ENCODE peak calls at places on chromosomes 2 and 18, in seven cellular contexts. One of them, this sample, is unnamed.

GRCh38 chr2:134146161-134146560 is 107.7 kb upstream of the MGAT5 start:
- DNase-seq in EH: no peak
- DNase-seq in GM04504: no peak
- DNase-seq in stimulated activated CD8-positive, alpha-beta memory T cell treated with anti-CD3 and anti-CD28 coated beads, Interleukin-4, amount 100 ng/mL, for 1 hour: no peak
- DNase-seq in NK-92 treated with Interleukin-12 subunit alpha and Interleukin-12 subunit beta, amount 100 ng/mL, for 24 hours: no peak
- DNase-seq in GM12865: no peak
- DNase-seq in cardiac muscle cell: no peak
- DNase-seq in this sample: no peak

GRCh38 chr18:27110319-27110718 is 74.8 kb downstream of the CHST9 start:
- DNase-seq in EH: no peak
- DNase-seq in GM04504: no peak
- DNase-seq in stimulated activated CD8-positive, alpha-beta memory T cell treated with anti-CD3 and anti-CD28 coated beads, Interleukin-4, amount 100 ng/mL, for 1 hour: no peak
- DNase-seq in NK-92 treated with Interleukin-12 subunit alpha and Interleukin-12 subunit beta, amount 100 ng/mL, for 24 hours: no peak
- DNase-seq in GM12865: no peak
- DNase-seq in cardiac muscle cell: no peak
- DNase-seq in this sample: no peak

GRCh38 chr18:47436871-47437270 is 185.4 kb upstream of the SKOR2 start:
- DNase-seq in EH: peak
- DNase-seq in GM04504: no peak
- DNase-seq in stimulated activated CD8-positive, alpha-beta memory T cell treated with anti-CD3 and anti-CD28 coated beads, Interleukin-4, amount 100 ng/mL, for 1 hour: no peak
- DNase-seq in NK-92 treated with Interleukin-12 subunit alpha and Interleukin-12 subunit beta, amount 100 ng/mL, for 24 hours: no peak
- DNase-seq in GM12865: no peak
- DNase-seq in cardiac muscle cell: no peak
- DNase-seq in this sample: no peak

GRCh38 chr2:215830313-215830712 is 183.0 kb downstream of the MREG start:
- DNase-seq in EH: peak
- DNase-seq in GM04504: peak
- DNase-seq in stimulated activated CD8-positive, alpha-beta memory T cell treated with anti-CD3 and anti-CD28 coated beads, Interleukin-4, amount 100 ng/mL, for 1 hour: no peak
- DNase-seq in NK-92 treated with Interleukin-12 subunit alpha and Interleukin-12 subunit beta, amount 100 ng/mL, for 24 hours: no peak
- DNase-seq in GM12865: no peak
- DNase-seq in cardiac muscle cell: no peak
- DNase-seq in this sample: no peak

GRCh38 chr2:239955086-239955988 is 69.8 kb downstream of the NDUFA10 start:
- DNase-seq in EH: no peak
- DNase-seq in GM04504: no peak
- DNase-seq in stimulated activated CD8-positive, alpha-beta memory T cell treated with anti-CD3 and anti-CD28 coated beads, Interleukin-4, amount 100 ng/mL, for 1 hour: no peak
- DNase-seq in NK-92 treated with Interleukin-12 subunit alpha and Interleukin-12 subunit beta, amount 100 ng/mL, for 24 hours: no peak
- DNase-seq in GM12865: no peak
- DNase-seq in cardiac muscle cell: no peak
- DNase-seq in this sample: no peak

GRCh38 chr18:35289293-35290069 is 548 bp downstream of the ZSCAN30 start:
- DNase-seq in EH: peak
- DNase-seq in GM04504: no peak
- DNase-seq in stimulated activated CD8-positive, alpha-beta memory T cell treated with anti-CD3 and anti-CD28 coated beads, Interleukin-4, amount 100 ng/mL, for 1 hour: no peak
- DNase-seq in NK-92 treated with Interleukin-12 subunit alpha and Interleukin-12 subunit beta, amount 100 ng/mL, for 24 hours: peak
- DNase-seq in GM12865: peak
- DNase-seq in cardiac muscle cell: peak
- DNase-seq in this sample: no peak

GRCh38 chr2:43343573-43344304 is 117.3 kb upstream of the ZFP36L2 start:
- DNase-seq in EH: peak
- DNase-seq in GM04504: peak
- DNase-seq in stimulated activated CD8-positive, alpha-beta memory T cell treated with anti-CD3 and anti-CD28 coated beads, Interleukin-4, amount 100 ng/mL, for 1 hour: no peak
- DNase-seq in NK-92 treated with Interleukin-12 subunit alpha and Interleukin-12 subunit beta, amount 100 ng/mL, for 24 hours: no peak
- DNase-seq in GM12865: no peak
- DNase-seq in cardiac muscle cell: peak
- DNase-seq in this sample: no peak

GRCh38 chr2:17160594-17160993 is 357.6 kb downstream of the RAD51AP2 start:
- DNase-seq in EH: no peak
- DNase-seq in GM04504: no peak
- DNase-seq in stimulated activated CD8-positive, alpha-beta memory T cell treated with anti-CD3 and anti-CD28 coated beads, Interleukin-4, amount 100 ng/mL, for 1 hour: no peak
- DNase-seq in NK-92 treated with Interleukin-12 subunit alpha and Interleukin-12 subunit beta, amount 100 ng/mL, for 24 hours: no peak
- DNase-seq in GM12865: no peak
- DNase-seq in cardiac muscle cell: no peak
- DNase-seq in this sample: no peak

GRCh38 chr18:7645756-7646155 is 78.6 kb downstream of the PTPRM start:
- DNase-seq in EH: no peak
- DNase-seq in GM04504: no peak
- DNase-seq in stimulated activated CD8-positive, alpha-beta memory T cell treated with anti-CD3 and anti-CD28 coated beads, Interleukin-4, amount 100 ng/mL, for 1 hour: no peak
- DNase-seq in NK-92 treated with Interleukin-12 subunit alpha and Interleukin-12 subunit beta, amount 100 ng/mL, for 24 hours: no peak
- DNase-seq in GM12865: no peak
- DNase-seq in cardiac muscle cell: no peak
- DNase-seq in this sample: no peak

GRCh38 chr2:223621901-223622300 is 19.7 kb upstream of the SCG2 start:
- DNase-seq in EH: no peak
- DNase-seq in GM04504: no peak
- DNase-seq in stimulated activated CD8-positive, alpha-beta memory T cell treated with anti-CD3 and anti-CD28 coated beads, Interleukin-4, amount 100 ng/mL, for 1 hour: no peak
- DNase-seq in NK-92 treated with Interleukin-12 subunit alpha and Interleukin-12 subunit beta, amount 100 ng/mL, for 24 hours: no peak
- DNase-seq in GM12865: no peak
- DNase-seq in cardiac muscle cell: no peak
- DNase-seq in this sample: no peak

GRCh38 chr2:240469747-240470146 is 34.3 kb downstream of the GPC1 start:
- DNase-seq in EH: no peak
- DNase-seq in GM04504: no peak
- DNase-seq in stimulated activated CD8-positive, alpha-beta memory T cell treated with anti-CD3 and anti-CD28 coated beads, Interleukin-4, amount 100 ng/mL, for 1 hour: no peak
- DNase-seq in NK-92 treated with Interleukin-12 subunit alpha and Interleukin-12 subunit beta, amount 100 ng/mL, for 24 hours: no peak
- DNase-seq in GM12865: no peak
- DNase-seq in cardiac muscle cell: no peak
- DNase-seq in this sample: no peak

GRCh38 chr2:236178921-236179652 is 10.9 kb upstream of the GBX2 start:
- DNase-seq in EH: peak
- DNase-seq in GM04504: no peak
- DNase-seq in stimulated activated CD8-positive, alpha-beta memory T cell treated with anti-CD3 and anti-CD28 coated beads, Interleukin-4, amount 100 ng/mL, for 1 hour: no peak
- DNase-seq in NK-92 treated with Interleukin-12 subunit alpha and Interleukin-12 subunit beta, amount 100 ng/mL, for 24 hours: no peak
- DNase-seq in GM12865: no peak
- DNase-seq in cardiac muscle cell: no peak
- DNase-seq in this sample: no peak

GRCh38 chr2:61233581-61233980 is 71.6 kb downstream of the C2orf74 start:
- DNase-seq in EH: no peak
- DNase-seq in GM04504: no peak
- DNase-seq in stimulated activated CD8-positive, alpha-beta memory T cell treated with anti-CD3 and anti-CD28 coated beads, Interleukin-4, amount 100 ng/mL, for 1 hour: no peak
- DNase-seq in NK-92 treated with Interleukin-12 subunit alpha and Interleukin-12 subunit beta, amount 100 ng/mL, for 24 hours: no peak
- DNase-seq in GM12865: no peak
- DNase-seq in cardiac muscle cell: no peak
- DNase-seq in this sample: no peak

GRCh38 chr2:147424766-147425165 is 420.1 kb upstream of the ACVR2A start:
- DNase-seq in EH: no peak
- DNase-seq in GM04504: no peak
- DNase-seq in stimulated activated CD8-positive, alpha-beta memory T cell treated with anti-CD3 and anti-CD28 coated beads, Interleukin-4, amount 100 ng/mL, for 1 hour: no peak
- DNase-seq in NK-92 treated with Interleukin-12 subunit alpha and Interleukin-12 subunit beta, amount 100 ng/mL, for 24 hours: no peak
- DNase-seq in GM12865: no peak
- DNase-seq in cardiac muscle cell: no peak
- DNase-seq in this sample: no peak

GRCh38 chr2:118822015-118822414 is 25.4 kb downstream of the EN1 start:
- DNase-seq in EH: no peak
- DNase-seq in GM04504: no peak
- DNase-seq in stimulated activated CD8-positive, alpha-beta memory T cell treated with anti-CD3 and anti-CD28 coated beads, Interleukin-4, amount 100 ng/mL, for 1 hour: no peak
- DNase-seq in NK-92 treated with Interleukin-12 subunit alpha and Interleukin-12 subunit beta, amount 100 ng/mL, for 24 hours: no peak
- DNase-seq in GM12865: no peak
- DNase-seq in cardiac muscle cell: no peak
- DNase-seq in this sample: no peak

GRCh38 chr2:60735496-60736250 is 20.4 kb upstream of the PAPOLG start:
- DNase-seq in EH: no peak
- DNase-seq in GM04504: no peak
- DNase-seq in stimulated activated CD8-positive, alpha-beta memory T cell treated with anti-CD3 and anti-CD28 coated beads, Interleukin-4, amount 100 ng/mL, for 1 hour: no peak
- DNase-seq in NK-92 treated with Interleukin-12 subunit alpha and Interleukin-12 subunit beta, amount 100 ng/mL, for 24 hours: no peak
- DNase-seq in GM12865: no peak
- DNase-seq in cardiac muscle cell: peak
- DNase-seq in this sample: no peak

GRCh38 chr2:25251461-25252273 is 83.3 kb upstream of the POMC start:
- DNase-seq in EH: peak
- DNase-seq in GM04504: no peak
- DNase-seq in stimulated activated CD8-positive, alpha-beta memory T cell treated with anti-CD3 and anti-CD28 coated beads, Interleukin-4, amount 100 ng/mL, for 1 hour: no peak
- DNase-seq in NK-92 treated with Interleukin-12 subunit alpha and Interleukin-12 subunit beta, amount 100 ng/mL, for 24 hours: no peak
- DNase-seq in GM12865: peak
- DNase-seq in cardiac muscle cell: peak
- DNase-seq in this sample: no peak

GRCh38 chr2:7598402-7598801 is 681.2 kb downstream of the RNF144A start:
- DNase-seq in EH: no peak
- DNase-seq in GM04504: no peak
- DNase-seq in stimulated activated CD8-positive, alpha-beta memory T cell treated with anti-CD3 and anti-CD28 coated beads, Interleukin-4, amount 100 ng/mL, for 1 hour: no peak
- DNase-seq in NK-92 treated with Interleukin-12 subunit alpha and Interleukin-12 subunit beta, amount 100 ng/mL, for 24 hours: no peak
- DNase-seq in GM12865: peak
- DNase-seq in cardiac muscle cell: no peak
- DNase-seq in this sample: no peak

GRCh38 chr2:16773080-16773713 is 107.6 kb upstream of the CYRIA start:
- DNase-seq in EH: no peak
- DNase-seq in GM04504: peak
- DNase-seq in stimulated activated CD8-positive, alpha-beta memory T cell treated with anti-CD3 and anti-CD28 coated beads, Interleukin-4, amount 100 ng/mL, for 1 hour: no peak
- DNase-seq in NK-92 treated with Interleukin-12 subunit alpha and Interleukin-12 subunit beta, amount 100 ng/mL, for 24 hours: peak
- DNase-seq in GM12865: peak
- DNase-seq in cardiac muscle cell: peak
- DNase-seq in this sample: peak

GRCh38 chr2:10771786-10772185 is 40.8 kb downstream of the PDIA6 start:
- DNase-seq in EH: no peak
- DNase-seq in GM04504: no peak
- DNase-seq in stimulated activated CD8-positive, alpha-beta memory T cell treated with anti-CD3 and anti-CD28 coated beads, Interleukin-4, amount 100 ng/mL, for 1 hour: no peak
- DNase-seq in NK-92 treated with Interleukin-12 subunit alpha and Interleukin-12 subunit beta, amount 100 ng/mL, for 24 hours: no peak
- DNase-seq in GM12865: no peak
- DNase-seq in cardiac muscle cell: no peak
- DNase-seq in this sample: no peak

GRCh38 chr2:17827785-17828184 is 11.5 kb downstream of the MSGN1 start:
- DNase-seq in EH: no peak
- DNase-seq in GM04504: no peak
- DNase-seq in stimulated activated CD8-positive, alpha-beta memory T cell treated with anti-CD3 and anti-CD28 coated beads, Interleukin-4, amount 100 ng/mL, for 1 hour: no peak
- DNase-seq in NK-92 treated with Interleukin-12 subunit alpha and Interleukin-12 subunit beta, amount 100 ng/mL, for 24 hours: no peak
- DNase-seq in GM12865: no peak
- DNase-seq in cardiac muscle cell: no peak
- DNase-seq in this sample: no peak

This sample was measured in cerebellar nuclear complex.